ENCODE peak calls at places on chromosome 13, in nine cellular contexts. One of them, this sample, is unnamed.

GRCh38 chr13:39051157-39051556 is 12.9 kb downstream of the NHLRC3 start:
- DNase-seq in ovary: no peak
- DNase-seq in Peyer's patch: no peak
- DNase-seq in uterus: no peak
- DNase-seq in A549: peak; percentile 42
- DNase-seq in heart left ventricle: no peak
- DNase-seq in adrenal gland: no peak
- DNase-seq in IMR-90: peak; percentile 50
- DNase-seq in stomach: no peak
- DNase-seq in this sample: no peak

GRCh38 chr13:46289260-46289955 is 77.7 kb downstream of the LRRC63 start:
- DNase-seq in ovary: no peak
- DNase-seq in Peyer's patch: no peak
- DNase-seq in uterus: no peak
- DNase-seq in A549: no peak
- DNase-seq in heart left ventricle: no peak
- DNase-seq in adrenal gland: no peak
- DNase-seq in IMR-90: no peak
- DNase-seq in stomach: no peak
- DNase-seq in this sample: no peak

GRCh38 chr13:35283856-35284255 is 192.6 kb downstream of the MAB21L1 start:
- DNase-seq in ovary: no peak
- DNase-seq in Peyer's patch: no peak
- DNase-seq in uterus: no peak
- DNase-seq in A549: peak; percentile 21
- DNase-seq in heart left ventricle: no peak
- DNase-seq in adrenal gland: no peak
- DNase-seq in IMR-90: no peak
- DNase-seq in stomach: no peak
- DNase-seq in this sample: no peak

GRCh38 chr13:76860706-76861105 is 25.5 kb downstream of the KCTD12 start:
- DNase-seq in ovary: no peak
- DNase-seq in Peyer's patch: no peak
- DNase-seq in uterus: no peak
- DNase-seq in A549: no peak
- DNase-seq in heart left ventricle: no peak
- DNase-seq in adrenal gland: no peak
- DNase-seq in IMR-90: no peak
- DNase-seq in stomach: no peak
- DNase-seq in this sample: no peak

GRCh38 chr13:85879014-85879413 is 79.8 kb upstream of the SLITRK6 start:
- DNase-seq in ovary: no peak
- DNase-seq in Peyer's patch: no peak
- DNase-seq in uterus: no peak
- DNase-seq in A549: no peak
- DNase-seq in heart left ventricle: no peak
- DNase-seq in adrenal gland: no peak
- DNase-seq in IMR-90: no peak
- DNase-seq in stomach: no peak
- DNase-seq in this sample: no peak

GRCh38 chr13:33937373-33938087 is 119.6 kb downstream of the RFC3 start:
- DNase-seq in ovary: no peak
- DNase-seq in Peyer's patch: no peak
- DNase-seq in uterus: no peak
- DNase-seq in A549: no peak
- DNase-seq in heart left ventricle: no peak
- DNase-seq in adrenal gland: no peak
- DNase-seq in IMR-90: no peak
- DNase-seq in stomach: no peak
- DNase-seq in this sample: no peak

GRCh38 chr13:50229935-50230334 is 214.7 kb downstream of the KCNRG start:
- DNase-seq in ovary: no peak
- DNase-seq in Peyer's patch: no peak
- DNase-seq in uterus: no peak
- DNase-seq in A549: no peak
- DNase-seq in heart left ventricle: no peak
- DNase-seq in adrenal gland: no peak
- DNase-seq in IMR-90: no peak
- DNase-seq in stomach: no peak
- DNase-seq in this sample: no peak

GRCh38 chr13:95620498-95621140 is 23.9 kb downstream of the DZIP1 start:
- DNase-seq in ovary: no peak
- DNase-seq in Peyer's patch: no peak
- DNase-seq in uterus: no peak
- DNase-seq in A549: no peak
- DNase-seq in heart left ventricle: no peak
- DNase-seq in adrenal gland: no peak
- DNase-seq in IMR-90: no peak
- DNase-seq in stomach: no peak
- DNase-seq in this sample: no peak

GRCh38 chr13:40076765-40077362 is 421.4 kb downstream of the COG6 start:
- DNase-seq in ovary: no peak
- DNase-seq in Peyer's patch: no peak
- DNase-seq in uterus: no peak
- DNase-seq in A549: no peak
- DNase-seq in heart left ventricle: no peak
- DNase-seq in adrenal gland: no peak
- DNase-seq in IMR-90: no peak
- DNase-seq in stomach: no peak
- DNase-seq in this sample: no peak

GRCh38 chr13:34044660-34045080 is 226.7 kb downstream of the RFC3 start:
- DNase-seq in ovary: no peak
- DNase-seq in Peyer's patch: no peak
- DNase-seq in uterus: no peak
- DNase-seq in A549: peak; percentile 75
- DNase-seq in heart left ventricle: no peak
- DNase-seq in adrenal gland: peak; percentile 20
- DNase-seq in IMR-90: peak; percentile 33
- DNase-seq in stomach: no peak
- DNase-seq in this sample: no peak

GRCh38 chr13:92224052-92224821 is 825.8 kb downstream of the GPC5 start:
- DNase-seq in ovary: peak; percentile 20
- DNase-seq in Peyer's patch: no peak
- DNase-seq in uterus: no peak
- DNase-seq in A549: no peak
- DNase-seq in heart left ventricle: peak; percentile 17
- DNase-seq in adrenal gland: peak; percentile 15
- DNase-seq in IMR-90: peak; percentile 80
- DNase-seq in stomach: no peak
- DNase-seq in this sample: no peak

GRCh38 chr13:51644649-51645048 is 60.4 kb downstream of the WDFY2 start:
- DNase-seq in ovary: no peak
- DNase-seq in Peyer's patch: no peak
- DNase-seq in uterus: no peak
- DNase-seq in A549: peak; percentile 28
- DNase-seq in heart left ventricle: no peak
- DNase-seq in adrenal gland: peak; percentile 52
- DNase-seq in IMR-90: peak; percentile 21
- DNase-seq in stomach: no peak
- DNase-seq in this sample: no peak

GRCh38 chr13:73275163-73275562 is 216.4 kb downstream of the KLF5 start:
- DNase-seq in ovary: no peak
- DNase-seq in Peyer's patch: no peak
- DNase-seq in uterus: no peak
- DNase-seq in A549: no peak
- DNase-seq in heart left ventricle: no peak
- DNase-seq in adrenal gland: no peak
- DNase-seq in IMR-90: no peak
- DNase-seq in stomach: no peak
- DNase-seq in this sample: no peak
- TF ChIP-seq CTCF in ovary: no peak
- TF ChIP-seq CTCF in Peyer's patch: no peak
- TF ChIP-seq CTCF in uterus: no peak
- TF ChIP-seq CTCF in A549: no peak
- TF ChIP-seq CTCF in heart left ventricle: no peak
- TF ChIP-seq CTCF in adrenal gland: no peak
- TF ChIP-seq CTCF in IMR-90: no peak
- TF ChIP-seq CTCF in stomach: no peak
- TF ChIP-seq CTCF in this sample: no peak

DNA sequence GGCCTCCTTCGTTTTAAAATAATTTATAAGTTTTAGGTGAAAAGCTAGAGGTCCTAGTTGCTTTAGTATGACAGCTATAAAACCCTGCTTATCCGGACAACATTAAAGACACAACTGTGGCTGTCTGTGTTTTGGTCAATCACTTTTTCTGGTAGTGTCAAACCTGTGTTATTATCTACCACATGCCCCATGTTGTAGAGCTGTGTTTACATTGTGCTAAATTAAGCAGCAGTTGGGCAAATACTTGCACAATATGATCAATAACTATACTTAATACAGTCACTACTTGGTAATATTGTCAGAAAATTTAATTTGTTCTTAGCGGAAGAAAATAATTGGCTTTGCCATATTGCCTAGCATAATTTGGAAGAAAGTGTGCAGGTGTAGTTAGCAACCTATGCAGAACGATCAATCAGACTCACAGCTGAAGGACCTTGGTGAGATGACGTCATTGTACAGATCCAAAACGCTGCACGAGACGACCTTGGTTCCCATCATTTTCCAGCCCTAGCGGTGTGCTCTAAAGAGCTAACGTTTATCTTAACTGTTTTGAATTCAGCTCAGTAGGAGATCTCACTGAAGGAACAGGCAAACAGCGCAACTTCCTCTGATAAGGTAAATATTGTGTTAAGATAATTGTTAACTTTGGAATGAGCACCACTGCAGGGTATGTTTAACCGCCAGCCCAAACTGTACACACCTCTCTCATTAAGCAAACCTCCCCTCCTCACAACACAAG is 476.6 kb downstream of the IRS2 start:
- DNase-seq in ovary: no peak
- DNase-seq in Peyer's patch: no peak
- DNase-seq in uterus: no peak
- DNase-seq in A549: peak; percentile 85
- DNase-seq in heart left ventricle: no peak
- DNase-seq in adrenal gland: no peak
- DNase-seq in IMR-90: no peak
- DNase-seq in stomach: peak; percentile 43
- DNase-seq in this sample: no peak
- TF ChIP-seq POLR2A in ovary: no peak
- TF ChIP-seq POLR2A in Peyer's patch: no peak
- TF ChIP-seq POLR2A in uterus: no peak
- TF ChIP-seq POLR2A in A549: no peak
- TF ChIP-seq POLR2A in heart left ventricle: no peak
- TF ChIP-seq POLR2A in adrenal gland: no peak
- TF ChIP-seq POLR2A in IMR-90: no peak
- TF ChIP-seq POLR2A in stomach: no peak
- TF ChIP-seq POLR2A in this sample: no peak

GRCh38 chr13:20159646-20160345 is 1.1 kb downstream of the GJA3 start:
- DNase-seq in ovary: no peak
- DNase-seq in Peyer's patch: no peak
- DNase-seq in uterus: no peak
- DNase-seq in A549: no peak
- DNase-seq in heart left ventricle: no peak
- DNase-seq in adrenal gland: no peak
- DNase-seq in IMR-90: peak; percentile 64
- DNase-seq in stomach: no peak
- DNase-seq in this sample: no peak
- TF ChIP-seq CTCF in ovary: no peak
- TF ChIP-seq CTCF in Peyer's patch: no peak
- TF ChIP-seq CTCF in uterus: no peak
- TF ChIP-seq CTCF in A549: no peak
- TF ChIP-seq CTCF in heart left ventricle: no peak
- TF ChIP-seq CTCF in adrenal gland: no peak
- TF ChIP-seq CTCF in IMR-90: no peak
- TF ChIP-seq CTCF in stomach: no peak
- TF ChIP-seq CTCF in this sample: no peak

GRCh38 chr13:58884353-58884752 is 1252.8 kb downstream of the PCDH17 start:
- DNase-seq in ovary: no peak
- DNase-seq in Peyer's patch: no peak
- DNase-seq in uterus: no peak
- DNase-seq in A549: no peak
- DNase-seq in heart left ventricle: no peak
- DNase-seq in adrenal gland: no peak
- DNase-seq in IMR-90: no peak
- DNase-seq in stomach: no peak
- DNase-seq in this sample: no peak

GRCh38 chr13:58884810-58885209 is 1253.3 kb downstream of the PCDH17 start:
- DNase-seq in ovary: no peak
- DNase-seq in Peyer's patch: no peak
- DNase-seq in uterus: no peak
- DNase-seq in A549: no peak
- DNase-seq in heart left ventricle: no peak
- DNase-seq in adrenal gland: no peak
- DNase-seq in IMR-90: no peak
- DNase-seq in stomach: no peak
- DNase-seq in this sample: no peak

GRCh38 chr13:58893396-58893795 is 1261.9 kb downstream of the PCDH17 start:
- DNase-seq in ovary: no peak
- DNase-seq in Peyer's patch: no peak
- DNase-seq in uterus: no peak
- DNase-seq in A549: no peak
- DNase-seq in heart left ventricle: no peak
- DNase-seq in adrenal gland: no peak
- DNase-seq in IMR-90: no peak
- DNase-seq in stomach: no peak
- DNase-seq in this sample: no peak

DNA sequence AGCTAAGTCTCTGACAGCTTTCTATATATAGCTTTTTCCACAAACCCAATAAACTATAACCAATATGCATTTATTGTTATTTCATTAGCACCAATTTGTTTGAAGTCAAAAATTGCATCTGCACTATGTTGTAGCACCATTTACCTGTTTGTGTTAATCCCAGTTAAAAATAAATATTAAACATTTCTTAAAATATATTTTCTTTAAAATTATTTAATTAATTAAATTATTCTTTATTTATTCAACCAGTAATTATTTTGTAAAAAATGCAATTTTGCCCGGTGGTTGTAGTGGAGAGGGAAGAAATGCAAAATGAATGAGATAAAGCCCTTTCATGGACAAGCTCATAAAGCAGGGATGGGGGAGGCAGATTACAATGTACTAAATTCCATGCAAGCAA is 1257.9 kb downstream of the PCDH17 start:
- DNase-seq in ovary: no peak
- DNase-seq in Peyer's patch: no peak
- DNase-seq in uterus: no peak
- DNase-seq in A549: no peak
- DNase-seq in heart left ventricle: no peak
- DNase-seq in adrenal gland: no peak
- DNase-seq in IMR-90: no peak
- DNase-seq in stomach: no peak
- DNase-seq in this sample: no peak
- TF ChIP-seq POLR2A in ovary: no peak
- TF ChIP-seq POLR2A in Peyer's patch: no peak
- TF ChIP-seq POLR2A in uterus: no peak
- TF ChIP-seq POLR2A in A549: no peak
- TF ChIP-seq POLR2A in heart left ventricle: no peak
- TF ChIP-seq POLR2A in adrenal gland: no peak
- TF ChIP-seq POLR2A in IMR-90: no peak
- TF ChIP-seq POLR2A in stomach: no peak
- TF ChIP-seq POLR2A in this sample: no peak

This sample was measured in spleen.